ENCODE peak calls at places on chromosome 4, in seven cellular contexts. E is HFF-Myc, V is pancreas, H is AG04450, B is progenitor cell of endocrine pancreas, F is MM.1S, J is mammary epithelial cell. A is an unnamed sample.

GRCh38 chr4:146465628-146466027 is 56.1 kb downstream of the SLC10A7 start:
- DNase-seq in B (no peak), V (no peak), H (no peak), J (no peak), F (no peak), E (no peak), A (no peak)

GRCh38 chr4:88033309-88033708 is 25.9 kb downstream of the PKD2 start:
- DNase-seq in E (peak), J (peak), H (peak), B (peak), V (no peak), F (peak), A (no peak)

GRCh38 chr4:141541851-141542250 is 94.5 kb upstream of the IL15 start:
- DNase-seq in F (no peak), J (no peak), V (no peak), H (no peak), B (no peak), E (no peak), A (no peak)

GRCh38 chr4:30094866-30095265 is 625.3 kb upstream of the PCDH7 start:
- DNase-seq in F (no peak), B (no peak), J (peak), V (no peak), E (no peak), H (no peak), A (no peak)

GRCh38 chr4:13325744-13326143 is 158.4 kb downstream of the RAB28 start:
- DNase-seq in V (no peak), H (no peak), E (no peak), J (peak), F (no peak), B (no peak), A (no peak)

GRCh38 chr4:38730830-38731646 is 51.8 kb downstream of the TLR10 start:
- DNase-seq in B (peak), V (peak), H (peak), F (peak), J (peak), E (peak), A (peak)

GRCh38 chr4:129218355-129218754 is 122.4 kb downstream of the C4orf33 start:
- DNase-seq in F (no peak), V (no peak), B (no peak), H (no peak), J (no peak), E (no peak), A (no peak)

GRCh38 chr4:78954048-78954666 is 14.9 kb upstream of the PAQR3 start:
- DNase-seq in H (no peak), B (no peak), E (no peak), V (no peak), J (no peak), F (peak), A (peak)

GRCh38 chr4:6200922-6201362 is 593 bp upstream of the JAKMIP1 start:
- DNase-seq in V (no peak), H (no peak), B (no peak), F (no peak), J (no peak), E (no peak), A (no peak)

GRCh38 chr4:86595426-86595805 is 1.3 kb downstream of the PTPN13 start:
- DNase-seq in F (no peak), H (no peak), J (peak), V (no peak), B (no peak), E (no peak), A (no peak)

GRCh38 chr4:57080781-57081650 is 29.2 kb downstream of the IGFBP7 start:
- DNase-seq in F (no peak), E (peak), J (peak), V (no peak), H (peak), B (no peak), A (no peak)

GRCh38 chr4:106369456-106370060 is 980 bp upstream of the GIMD1 start:
- DNase-seq in J (peak), E (peak), B (no peak), H (peak), F (peak), V (no peak), A (no peak)

GRCh38 chr4:86685401-86685800 is 91.3 kb downstream of the PTPN13 start:
- DNase-seq in V (no peak), H (no peak), E (no peak), J (peak), F (no peak), B (no peak), A (no peak)

GRCh38 chr4:38170800-38171199 is 210.6 kb downstream of the PTTG2 start:
- DNase-seq in V (no peak), H (no peak), E (no peak), B (no peak), F (no peak), J (peak), A (no peak)

GRCh38 chr4:168273838-168274237 is 44.7 kb downstream of the DDX60 start:
- DNase-seq in F (no peak), J (peak), E (no peak), H (no peak), V (no peak), B (no peak), A (no peak)

GRCh38 chr4:99947608-99948007 is 1.2 kb upstream of the DNAJB14 start:
- DNase-seq in H (no peak), J (no peak), B (no peak), E (no peak), V (no peak), F (no peak), A (no peak)

GRCh38 chr4:55269970-55270369 is 76.1 kb upstream of the SRD5A3 start:
- DNase-seq in V (no peak), F (no peak), B (no peak), J (no peak), E (no peak), H (no peak), A (no peak)

GRCh38 chr4:157012781-157013180 is 41.2 kb upstream of the PDGFC start:
- DNase-seq in H (no peak), E (no peak), V (no peak), F (no peak), J (peak), B (no peak), A (no peak)

GRCh38 chr4:82360298-82361177 is 13.3 kb downstream of the HNRNPD start:
- DNase-seq in E (no peak), B (no peak), H (no peak), V (no peak), F (peak), J (peak), A (no peak)

GRCh38 chr4:168221298-168221697 is 97.3 kb downstream of the DDX60 start:
- DNase-seq in V (no peak), F (no peak), B (no peak), E (peak), J (peak), H (peak), A (no peak)

DNA sequence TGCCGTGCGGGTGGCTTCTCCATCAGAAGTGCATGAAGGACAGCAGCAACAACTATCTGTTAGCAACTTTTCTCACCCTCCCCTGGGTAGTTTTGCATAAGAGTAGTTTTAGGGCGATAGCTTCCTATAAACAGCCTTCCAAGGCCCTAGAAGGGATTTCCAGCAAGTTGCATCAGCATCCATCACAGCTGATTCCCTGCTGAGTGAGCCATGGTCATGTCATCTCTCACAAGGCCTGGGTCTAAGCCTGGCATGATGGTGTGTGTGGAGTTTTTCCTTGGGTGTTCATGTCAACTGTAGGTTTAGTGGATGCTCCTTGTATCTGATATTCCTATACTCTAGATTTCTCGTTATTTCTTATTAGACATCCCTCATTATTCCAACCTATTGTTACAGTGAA is 2324.7 kb upstream of the AGA start:
- DNase-seq in V (no peak), J (no peak), B (no peak), E (no peak), F (no peak), H (no peak), A (no peak)
- TF ChIP-seq CTCF in V (no peak), J (no peak), B (no peak), E (no peak), F (no peak), H (no peak), A (no peak)

DNA sequence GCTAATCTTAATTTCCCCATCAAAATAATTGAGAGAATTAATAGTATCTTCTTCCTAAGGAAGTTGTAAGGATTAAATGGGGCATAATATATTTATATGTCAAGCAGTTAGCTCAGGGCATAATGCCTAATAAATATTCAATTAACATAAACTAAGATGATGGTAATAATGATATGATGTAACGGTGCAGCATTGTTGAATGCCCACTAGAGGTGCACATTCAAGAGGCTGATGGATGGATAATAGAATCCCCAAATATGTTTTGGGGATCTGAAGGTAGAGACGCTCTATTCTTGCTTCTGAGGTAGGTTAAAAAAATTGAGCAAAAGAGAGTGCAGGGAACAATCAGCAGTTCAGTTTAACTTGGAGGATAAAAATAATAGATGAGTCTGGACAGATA is 37.1 kb downstream of the ATOH1 start:
- DNase-seq in V (no peak), J (no peak), E (no peak), B (no peak), H (no peak), F (no peak), A (no peak)
- TF ChIP-seq CTCF in V (no peak), J (peak), E (no peak), B (peak), H (peak), F (peak), A (peak)

DNA sequence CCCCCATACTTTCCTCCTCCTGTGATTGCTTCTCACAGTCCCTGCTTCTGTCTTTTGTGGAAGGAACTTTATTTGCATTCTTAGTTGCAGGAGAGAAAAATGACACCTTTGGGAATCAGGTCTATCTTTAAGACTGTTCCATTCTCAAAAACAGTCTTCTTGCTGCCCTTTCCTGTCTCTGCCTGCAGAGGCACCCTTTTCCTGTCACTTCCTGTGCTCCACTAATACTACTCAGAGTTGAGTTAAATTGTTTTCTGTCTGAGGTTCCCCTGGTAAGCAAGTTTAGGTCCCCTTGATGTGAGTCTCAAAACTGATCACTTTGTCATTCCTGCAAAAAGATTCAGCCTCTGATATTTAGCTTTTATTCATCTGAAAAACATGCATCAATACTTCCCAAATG is 208.8 kb upstream of the CLNK start:
- DNase-seq in J (peak), F (no peak), V (no peak), H (no peak), E (no peak), B (no peak), A (peak)
- TF ChIP-seq CTCF in J (peak), F (peak), V (no peak), H (peak), E (no peak), B (peak), A (peak)

GRCh38 chr4:124234771-124235170 is 477.8 kb downstream of the ANKRD50 start:
- DNase-seq in J (no peak), F (no peak), E (no peak), H (no peak), V (no peak), B (no peak), A (no peak)

GRCh38 chr4:124227979-124228378 is 484.6 kb downstream of the ANKRD50 start:
- DNase-seq in E (no peak), F (no peak), J (no peak), B (no peak), V (no peak), H (no peak), A (no peak)

GRCh38 chr4:124230268-124230667 is 482.3 kb downstream of the ANKRD50 start:
- DNase-seq in B (no peak), F (no peak), E (no peak), V (no peak), H (no peak), J (no peak), A (no peak)
- TF ChIP-seq CTCF in B (no peak), F (no peak), E (no peak), V (no peak), H (no peak), J (no peak), A (no peak)

DNA sequence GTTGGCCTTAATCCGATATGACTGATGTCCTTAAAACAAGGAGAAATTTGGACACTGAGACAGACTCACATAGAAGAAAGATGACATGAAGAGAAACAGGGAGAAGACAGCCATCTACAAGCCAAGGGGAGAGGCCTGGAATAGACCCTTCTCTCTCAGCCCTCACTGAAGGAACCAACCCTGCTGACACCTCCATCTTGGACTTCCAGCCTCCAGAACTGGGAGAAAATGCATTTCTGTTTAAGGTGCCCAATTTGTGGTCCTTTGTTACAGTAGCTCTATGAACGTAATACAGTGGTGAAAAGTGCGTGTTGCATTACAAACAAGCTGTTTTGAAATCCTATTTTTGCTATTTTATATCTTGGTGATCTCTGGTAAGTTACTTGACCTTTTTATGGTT is 343.6 kb downstream of the ARHGAP10 start:
- DNase-seq in V (no peak), B (no peak), J (no peak), E (no peak), H (no peak), F (no peak), A (no peak)
- TF ChIP-seq CTCF in V (no peak), B (no peak), J (no peak), E (no peak), H (no peak), F (no peak), A (no peak)

GRCh38 chr4:48985976-48986653 is at the start of gene CWH43:
- DNase-seq in F (no peak), H (no peak), B (peak), V (peak), J (no peak), E (no peak), A (peak)
- TF ChIP-seq CTCF in F (no peak), H (no peak), B (peak), V (no peak), J (no peak), E (no peak), A (no peak)

DNA sequence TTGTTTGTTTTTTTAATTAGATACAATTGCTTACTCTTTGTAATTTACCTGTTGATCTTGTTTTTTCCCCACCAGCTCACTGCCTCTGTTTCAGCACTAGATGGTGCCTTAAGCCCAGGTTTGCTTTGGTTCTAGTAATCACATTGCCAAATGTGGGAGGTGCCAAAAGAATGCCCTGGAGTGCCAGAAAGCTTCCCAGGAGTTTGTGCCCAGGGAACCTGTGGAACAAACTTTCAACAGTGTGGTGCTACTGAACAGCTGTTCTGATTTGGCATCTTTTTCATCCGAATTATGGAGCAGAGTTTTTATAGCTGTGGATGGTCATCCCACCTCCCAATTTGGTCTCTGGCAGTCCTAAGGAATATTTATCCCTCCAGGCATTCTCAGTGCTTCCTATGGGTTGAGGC is 1000.7 kb downstream of the STIM2 start:
- DNase-seq in B (no peak), F (peak), H (no peak), J (peak), V (no peak), E (no peak), A (no peak)
- TF ChIP-seq CTCF in B (peak), F (peak), H (peak), J (peak), V (no peak), E (peak), A (no peak)

DNA sequence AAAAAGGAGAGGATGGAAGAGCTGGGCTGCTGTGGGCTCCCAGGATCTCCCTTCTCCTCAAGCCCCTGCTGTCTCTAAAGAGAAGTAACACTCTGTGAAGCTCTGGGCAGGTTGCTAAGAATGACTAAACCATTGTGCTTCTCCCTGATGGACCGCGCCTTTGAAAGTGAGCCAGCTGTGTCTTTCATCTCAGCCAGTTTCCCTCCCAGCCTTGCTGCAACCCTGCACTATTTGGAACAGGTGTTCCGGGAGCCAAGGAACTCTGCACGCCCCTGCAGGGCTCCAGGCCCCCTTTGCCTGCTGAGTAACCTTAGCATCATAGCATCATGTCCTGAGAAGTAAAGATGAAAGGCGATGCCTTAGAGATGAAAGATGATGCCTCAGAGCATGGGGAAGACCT is 39.7 kb downstream of the SMIM20 start:
- DNase-seq in V (no peak), H (peak), B (no peak), J (peak), F (no peak), E (no peak), A (no peak)
- TF ChIP-seq CTCF in V (no peak), H (peak), B (no peak), J (no peak), F (no peak), E (no peak), A (no peak)

DNA sequence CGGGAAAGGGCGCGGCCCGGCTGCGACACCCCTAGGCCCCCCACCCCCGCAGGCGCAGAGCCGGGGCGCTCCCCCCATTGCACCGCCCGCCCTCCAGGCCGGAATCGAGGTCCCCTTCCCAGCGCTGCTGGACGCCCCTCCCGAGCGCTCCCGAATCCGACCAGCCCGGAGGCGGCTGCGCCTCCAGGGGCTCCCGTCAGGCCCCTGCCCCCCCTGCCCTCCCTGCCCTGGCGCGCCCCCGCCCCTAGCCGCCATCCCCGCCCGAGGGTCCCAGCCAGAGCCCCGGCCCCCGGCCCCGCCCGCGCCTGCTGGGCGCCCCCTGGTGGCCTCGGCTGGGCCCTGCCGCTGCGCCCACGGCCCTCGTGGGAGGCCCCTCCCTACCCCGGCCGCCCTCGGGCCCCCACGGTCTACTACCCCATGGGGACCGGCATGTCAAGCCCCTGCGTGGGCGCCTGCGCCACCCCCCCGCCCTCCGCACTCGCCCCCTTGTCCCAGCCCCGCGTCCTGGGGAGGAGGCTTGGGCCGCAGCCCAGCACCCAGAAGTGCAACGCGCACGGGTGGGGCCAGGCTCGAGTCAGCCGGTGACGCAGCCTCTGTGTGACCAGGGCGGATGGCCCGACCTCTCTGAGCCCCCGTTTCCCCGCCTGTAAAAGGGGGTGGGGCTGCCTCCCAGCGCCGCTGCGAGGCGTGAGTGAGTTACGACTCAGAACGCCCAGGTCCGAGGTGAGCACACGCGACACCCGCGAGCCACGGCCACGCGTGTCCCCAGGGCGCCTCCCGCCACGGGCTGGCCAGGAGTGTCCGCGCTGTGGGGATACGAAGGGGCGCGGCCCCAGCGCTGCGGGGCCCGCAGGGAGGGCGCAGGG is 104.9 kb downstream of the FAM53A start:
- DNase-seq in V (peak), F (no peak), J (peak), B (peak), H (no peak), E (no peak), A (peak)
- TF ChIP-seq CTCF in V (peak), F (no peak), J (no peak), B (peak), H (peak), E (peak), A (peak)

GRCh38 chr4:93828830-93829530 is 427 bp downstream of the ATOH1 start:
- DNase-seq in J (no peak), E (no peak), H (no peak), F (peak), V (peak), B (peak), A (peak)
- TF ChIP-seq CTCF in J (no peak), E (no peak), H (no peak), F (no peak), V (no peak), B (no peak), A (no peak)

A was measured in glutamatergic neuron.